ENCODE peak calls at places on chromosomes 5 and 9, in seven cellular contexts. One of them, this sample, is unnamed.

GRCh38 chr5:10556331-10556807 is 7.5 kb upstream of the ANKRD33B start:
- DNase-seq in endothelial cell of umbilical vein: no peak
- DNase-seq in breast epithelium: no peak
- DNase-seq in H1: no peak
- DNase-seq in HCT116: no peak
- DNase-seq in vagina: no peak
- DNase-seq in transverse colon: no peak
- DNase-seq in this sample: no peak

GRCh38 chr5:14783689-14784088 is 87.9 kb downstream of the ANKH start:
- DNase-seq in breast epithelium: no peak
- DNase-seq in HCT116: no peak
- DNase-seq in endothelial cell of umbilical vein: no peak
- DNase-seq in transverse colon: no peak
- DNase-seq in vagina: no peak
- DNase-seq in H1: no peak
- DNase-seq in this sample: no peak

GRCh38 chr9:114968710-114969109 is 38.3 kb upstream of the TNFSF8 start:
- DNase-seq in vagina: peak; percentile 18
- DNase-seq in breast epithelium: no peak
- DNase-seq in HCT116: no peak
- DNase-seq in endothelial cell of umbilical vein: no peak
- DNase-seq in transverse colon: no peak
- DNase-seq in H1: no peak
- DNase-seq in this sample: no peak

GRCh38 chr9:136572003-136572595 is 26.3 kb upstream of the NOTCH1 start:
- DNase-seq in endothelial cell of umbilical vein: no peak
- DNase-seq in breast epithelium: no peak
- DNase-seq in HCT116: no peak
- DNase-seq in H1: peak; percentile 88
- DNase-seq in vagina: no peak
- DNase-seq in transverse colon: no peak
- DNase-seq in this sample: peak; percentile 80

GRCh38 chr5:103119067-103119764 is 722 bp downstream of the GIN1 start:
- DNase-seq in transverse colon: no peak
- DNase-seq in vagina: no peak
- DNase-seq in H1: no peak
- DNase-seq in endothelial cell of umbilical vein: no peak
- DNase-seq in HCT116: no peak
- DNase-seq in breast epithelium: no peak
- DNase-seq in this sample: no peak

GRCh38 chr9:135278586-135278985 is 191.1 kb downstream of the OLFM1 start:
- DNase-seq in HCT116: no peak
- DNase-seq in endothelial cell of umbilical vein: no peak
- DNase-seq in breast epithelium: no peak
- DNase-seq in vagina: no peak
- DNase-seq in H1: no peak
- DNase-seq in transverse colon: no peak
- DNase-seq in this sample: no peak

GRCh38 chr5:128645582-128645981 is 107.5 kb upstream of the FBN2 start:
- DNase-seq in transverse colon: no peak
- DNase-seq in HCT116: no peak
- DNase-seq in endothelial cell of umbilical vein: no peak
- DNase-seq in breast epithelium: no peak
- DNase-seq in H1: no peak
- DNase-seq in vagina: no peak
- DNase-seq in this sample: no peak

GRCh38 chr9:17871213-17871890 is 292.5 kb downstream of the SH3GL2 start:
- DNase-seq in vagina: no peak
- DNase-seq in transverse colon: no peak
- DNase-seq in HCT116: no peak
- DNase-seq in endothelial cell of umbilical vein: no peak
- DNase-seq in breast epithelium: no peak
- DNase-seq in H1: no peak
- DNase-seq in this sample: no peak

GRCh38 chr9:82546131-82546530 is 516.8 kb downstream of the RASEF start:
- DNase-seq in vagina: no peak
- DNase-seq in H1: no peak
- DNase-seq in endothelial cell of umbilical vein: no peak
- DNase-seq in HCT116: no peak
- DNase-seq in transverse colon: no peak
- DNase-seq in breast epithelium: no peak
- DNase-seq in this sample: no peak

GRCh38 chr9:20319641-20320337 is 302.5 kb downstream of the MLLT3 start:
- DNase-seq in endothelial cell of umbilical vein: no peak
- DNase-seq in vagina: no peak
- DNase-seq in HCT116: peak; percentile 8
- DNase-seq in H1: no peak
- DNase-seq in transverse colon: no peak
- DNase-seq in breast epithelium: no peak
- DNase-seq in this sample: peak; percentile 26

GRCh38 chr5:119315516-119315949 is 40.3 kb upstream of the TNFAIP8 start:
- DNase-seq in H1: no peak
- DNase-seq in HCT116: no peak
- DNase-seq in transverse colon: no peak
- DNase-seq in vagina: no peak
- DNase-seq in endothelial cell of umbilical vein: peak; percentile 43
- DNase-seq in breast epithelium: no peak
- DNase-seq in this sample: no peak

GRCh38 chr9:37486616-37487544 is 1.1 kb downstream of the POLR1E start:
- DNase-seq in HCT116: no peak
- DNase-seq in H1: no peak
- DNase-seq in endothelial cell of umbilical vein: no peak
- DNase-seq in vagina: peak; percentile 92
- DNase-seq in breast epithelium: peak; percentile 48
- DNase-seq in transverse colon: peak; percentile 31
- DNase-seq in this sample: no peak

GRCh38 chr9:72839140-72839539 is 113.7 kb downstream of the ALDH1A1 start:
- DNase-seq in HCT116: no peak
- DNase-seq in transverse colon: no peak
- DNase-seq in H1: no peak
- DNase-seq in endothelial cell of umbilical vein: no peak
- DNase-seq in vagina: no peak
- DNase-seq in breast epithelium: no peak
- DNase-seq in this sample: no peak

GRCh38 chr9:69961834-69962233 is 81.8 kb upstream of the MAMDC2 start:
- DNase-seq in HCT116: no peak
- DNase-seq in breast epithelium: no peak
- DNase-seq in transverse colon: no peak
- DNase-seq in vagina: no peak
- DNase-seq in endothelial cell of umbilical vein: no peak
- DNase-seq in H1: no peak
- DNase-seq in this sample: no peak

GRCh38 chr5:175263776-175264175 is 180.2 kb downstream of the DRD1 start:
- DNase-seq in H1: no peak
- DNase-seq in vagina: no peak
- DNase-seq in transverse colon: no peak
- DNase-seq in breast epithelium: no peak
- DNase-seq in endothelial cell of umbilical vein: no peak
- DNase-seq in HCT116: no peak
- DNase-seq in this sample: no peak

GRCh38 chr5:96901384-96901783 is 25.1 kb downstream of the ERAP2 start:
- DNase-seq in transverse colon: no peak
- DNase-seq in vagina: no peak
- DNase-seq in endothelial cell of umbilical vein: no peak
- DNase-seq in breast epithelium: no peak
- DNase-seq in HCT116: no peak
- DNase-seq in H1: no peak
- DNase-seq in this sample: no peak

DNA sequence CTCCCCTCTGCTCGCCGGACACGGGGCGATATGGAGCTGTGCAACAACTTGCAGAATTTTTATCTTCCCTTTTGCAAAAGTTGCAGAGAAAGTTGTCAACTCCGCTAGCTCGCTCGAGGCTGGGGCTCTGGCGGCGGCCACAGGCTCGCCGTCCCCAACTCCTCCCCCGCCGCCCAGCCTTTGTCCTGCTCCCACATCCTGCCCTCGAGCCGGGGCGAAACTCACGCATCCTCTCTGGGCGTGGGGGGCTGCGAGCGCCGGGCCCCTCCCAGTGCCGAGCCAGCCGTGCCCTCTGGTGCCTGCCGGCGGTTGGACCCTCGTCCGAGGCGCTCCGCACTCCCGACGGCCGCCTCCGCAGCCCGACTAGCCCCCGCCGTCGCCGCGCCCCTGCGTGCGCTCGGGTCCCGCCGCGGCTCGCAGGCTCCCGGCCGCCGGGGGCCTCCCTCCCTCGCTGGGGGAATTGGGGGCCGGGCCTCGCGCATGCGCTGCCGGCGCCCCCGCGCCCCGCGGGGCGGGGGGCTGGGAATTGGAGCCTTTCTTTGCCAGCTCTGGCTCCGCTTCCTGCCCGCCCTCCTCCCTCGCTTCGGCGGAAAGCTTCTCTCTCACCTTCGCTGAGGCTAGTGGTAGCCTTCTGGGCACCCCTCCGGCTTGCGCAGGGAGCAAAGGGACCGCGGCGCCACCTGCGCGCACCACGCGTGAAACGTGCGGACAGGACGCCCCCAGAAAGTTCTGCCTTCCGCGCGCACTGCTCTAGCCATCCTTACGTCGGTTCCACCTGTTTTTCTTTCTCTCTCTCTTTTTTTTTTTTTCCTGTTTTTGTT is at the start of gene CCNJL:
- DNase-seq in endothelial cell of umbilical vein: peak; percentile 78
- DNase-seq in transverse colon: peak; percentile 57
- DNase-seq in vagina: no peak
- DNase-seq in H1: peak; percentile 92
- DNase-seq in HCT116: no peak
- DNase-seq in breast epithelium: peak; percentile 36
- DNase-seq in this sample: peak; percentile 73
- TF ChIP-seq POLR2A in endothelial cell of umbilical vein: peak; percentile 85
- TF ChIP-seq POLR2A in transverse colon: no peak
- TF ChIP-seq POLR2A in vagina: peak; percentile 15
- TF ChIP-seq POLR2A in H1: peak; percentile 61
- TF ChIP-seq POLR2A in HCT116: no peak
- TF ChIP-seq POLR2A in breast epithelium: no peak
- TF ChIP-seq POLR2A in this sample: peak; percentile 85

DNA sequence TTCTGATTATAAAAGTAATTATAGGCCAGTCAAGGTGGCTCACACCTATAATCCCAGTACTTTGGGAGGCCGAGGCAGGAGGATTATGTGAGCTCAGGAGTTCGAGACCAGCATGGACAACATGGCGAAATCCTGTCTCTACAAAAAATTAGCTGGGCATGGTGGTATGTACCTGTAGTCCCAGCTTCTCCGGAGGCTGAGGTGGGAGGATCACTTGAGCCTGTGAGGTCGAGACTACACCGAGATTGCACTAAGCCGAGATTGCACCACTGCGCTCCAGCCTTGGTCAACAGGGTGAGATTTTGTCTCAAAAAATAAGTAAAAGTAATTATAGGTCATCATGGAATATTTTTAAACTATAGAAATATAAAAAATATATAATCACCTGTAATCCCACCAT is 18.1 kb downstream of the IRF1 start:
- DNase-seq in vagina: no peak
- DNase-seq in H1: no peak
- DNase-seq in transverse colon: peak; percentile 4
- DNase-seq in HCT116: no peak
- DNase-seq in breast epithelium: no peak
- DNase-seq in endothelial cell of umbilical vein: no peak
- DNase-seq in this sample: no peak
- TF ChIP-seq POLR2AphosphoS5 in vagina: no peak
- TF ChIP-seq POLR2AphosphoS5 in H1: no peak
- TF ChIP-seq POLR2AphosphoS5 in transverse colon: no peak
- TF ChIP-seq POLR2AphosphoS5 in HCT116: no peak
- TF ChIP-seq POLR2AphosphoS5 in breast epithelium: no peak
- TF ChIP-seq POLR2AphosphoS5 in endothelial cell of umbilical vein: no peak
- TF ChIP-seq POLR2AphosphoS5 in this sample: no peak

GRCh38 chr9:107639426-107639825 is 149.9 kb upstream of the KLF4 start:
- DNase-seq in vagina: no peak
- DNase-seq in H1: no peak
- DNase-seq in transverse colon: no peak
- DNase-seq in endothelial cell of umbilical vein: peak; percentile 25
- DNase-seq in HCT116: no peak
- DNase-seq in breast epithelium: no peak
- DNase-seq in this sample: no peak
- H3K4me1 ChIP-seq in vagina: peaks cover 17% of the 10 kb centered on the region
- H3K4me1 ChIP-seq in H1: peaks cover 4% of the 10 kb centered on the region
- H3K4me1 ChIP-seq in transverse colon: peaks cover 11% of the 10 kb centered on the region
- H3K4me1 ChIP-seq in endothelial cell of umbilical vein: peaks cover 14% of the 10 kb centered on the region
- H3K4me1 ChIP-seq in HCT116: no peaks in the 10 kb centered on the region
- H3K4me1 ChIP-seq in breast epithelium: no peaks in the 10 kb centered on the region
- H3K4me1 ChIP-seq in this sample: peaks cover 16% of the 10 kb centered on the region

GRCh38 chr9:127698985-127699670 is 7.7 kb upstream of the CFAP157 start:
- DNase-seq in transverse colon: peak; percentile 95
- DNase-seq in HCT116: peak; percentile 96
- DNase-seq in breast epithelium: peak; percentile 97
- DNase-seq in H1: peak; percentile 94
- DNase-seq in endothelial cell of umbilical vein: peak; percentile 97
- DNase-seq in vagina: peak; percentile 99
- DNase-seq in this sample: peak; percentile 96
- TF ChIP-seq POLR2A in transverse colon: peak; percentile 52
- TF ChIP-seq POLR2A in HCT116: peak; percentile 54
- TF ChIP-seq POLR2A in breast epithelium: peak; percentile 51
- TF ChIP-seq POLR2A in H1: peak; percentile 68
- TF ChIP-seq POLR2A in endothelial cell of umbilical vein: peak; percentile 42
- TF ChIP-seq POLR2A in vagina: peak; percentile 57
- TF ChIP-seq POLR2A in this sample: peak; percentile 78

GRCh38 chr5:65412842-65413241 is 68.9 kb downstream of the ADAMTS6 start:
- DNase-seq in vagina: no peak
- DNase-seq in endothelial cell of umbilical vein: no peak
- DNase-seq in HCT116: no peak
- DNase-seq in transverse colon: no peak
- DNase-seq in H1: no peak
- DNase-seq in breast epithelium: no peak
- DNase-seq in this sample: no peak

GRCh38 chr5:65411356-65411755 is 70.4 kb downstream of the ADAMTS6 start:
- DNase-seq in vagina: no peak
- DNase-seq in transverse colon: no peak
- DNase-seq in breast epithelium: no peak
- DNase-seq in endothelial cell of umbilical vein: no peak
- DNase-seq in HCT116: no peak
- DNase-seq in H1: no peak
- DNase-seq in this sample: no peak
- TF ChIP-seq POLR2AphosphoS5 in vagina: no peak
- TF ChIP-seq POLR2AphosphoS5 in transverse colon: no peak
- TF ChIP-seq POLR2AphosphoS5 in breast epithelium: no peak
- TF ChIP-seq POLR2AphosphoS5 in endothelial cell of umbilical vein: no peak
- TF ChIP-seq POLR2AphosphoS5 in HCT116: no peak
- TF ChIP-seq POLR2AphosphoS5 in H1: no peak
- TF ChIP-seq POLR2AphosphoS5 in this sample: no peak

DNA sequence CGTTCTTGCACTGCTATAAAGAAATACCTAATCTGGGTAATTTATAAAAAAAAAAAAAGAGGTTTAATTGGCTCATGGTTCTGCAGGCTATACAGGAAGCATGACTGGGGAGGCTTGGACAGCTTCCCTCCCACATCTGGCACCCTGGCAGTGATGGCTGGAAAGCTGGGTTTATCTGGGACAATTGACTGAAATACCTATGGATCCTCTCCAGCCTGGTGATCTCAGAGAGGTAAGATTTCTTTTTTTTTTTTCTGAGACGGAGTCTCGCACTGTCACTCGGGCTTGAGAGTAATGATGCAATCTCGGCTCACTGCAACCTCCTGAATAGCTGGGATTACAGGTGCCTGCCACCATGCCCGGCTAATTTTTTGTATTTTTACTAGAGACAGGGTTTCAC is 22.7 kb upstream of the UGCG start:
- DNase-seq in transverse colon: no peak
- DNase-seq in HCT116: no peak
- DNase-seq in H1: no peak
- DNase-seq in vagina: no peak
- DNase-seq in breast epithelium: no peak
- DNase-seq in endothelial cell of umbilical vein: no peak
- DNase-seq in this sample: no peak
- H3K4me1 ChIP-seq in transverse colon: no peaks in the 10 kb centered on the region
- H3K4me1 ChIP-seq in HCT116: no peaks in the 10 kb centered on the region
- H3K4me1 ChIP-seq in H1: no peaks in the 10 kb centered on the region
- H3K4me1 ChIP-seq in vagina: no peaks in the 10 kb centered on the region
- H3K4me1 ChIP-seq in breast epithelium: no peaks in the 10 kb centered on the region
- H3K4me1 ChIP-seq in endothelial cell of umbilical vein: no peaks in the 10 kb centered on the region
- H3K4me1 ChIP-seq in this sample: no peaks in the 10 kb centered on the region

GRCh38 chr5:173144200-173145176 is at the start of gene BNIP1:
- DNase-seq in HCT116: peak; percentile 92
- DNase-seq in breast epithelium: peak; percentile 99
- DNase-seq in vagina: peak; percentile 91
- DNase-seq in H1: peak; percentile 99
- DNase-seq in transverse colon: peak; percentile 99
- DNase-seq in endothelial cell of umbilical vein: peak; percentile 95
- DNase-seq in this sample: peak; percentile 99
- TF ChIP-seq POLR2A in HCT116: peak; percentile 63
- TF ChIP-seq POLR2A in breast epithelium: peak; percentile 31
- TF ChIP-seq POLR2A in vagina: no peak
- TF ChIP-seq POLR2A in H1: peak; percentile 63
- TF ChIP-seq POLR2A in transverse colon: peak; percentile 75
- TF ChIP-seq POLR2A in endothelial cell of umbilical vein: peak; percentile 73
- TF ChIP-seq POLR2A in this sample: peak; percentile 74

This sample was measured in upper lobe of left lung.